ENCODE peak calls at places on chromosomes 5 and 9, in six cellular contexts. G is activated CD8-positive, alpha-beta memory T cell treated with anti-CD3 and anti-CD28 coated beads for 1 hour; O is RWPE1; R is iris pigment epithelial cell; F is ELF-1; N is GM03348. U is an unnamed sample.

GRCh38 chr9:129419382-129419899 is 201.5 kb downstream of the C9orf50 start:
- DNase-seq in G (no peak), O (no peak), R (no peak), F (no peak), N (no peak), U (no peak)

GRCh38 chr5:139743001-139743771 is 52.4 kb upstream of the PSD2 start:
- DNase-seq in G (no peak), O (no peak), R (no peak), F (no peak), N (no peak), U (no peak)

GRCh38 chr9:36995927-36996471 is 38.1 kb downstream of the PAX5 start:
- DNase-seq in G (peak), O (peak), R (peak), F (peak), N (peak), U (peak)

GRCh38 chr5:149639718-149640117 is 58.4 kb downstream of the ARHGEF37 start:
- DNase-seq in G (no peak), O (no peak), R (no peak), F (no peak), N (no peak), U (no peak)

GRCh38 chr5:28310696-28311095 is 1272.3 kb upstream of the CDH9 start:
- DNase-seq in G (no peak), O (no peak), R (no peak), F (peak), N (no peak), U (no peak)

GRCh38 chr5:178421699-178422399 is 168.3 kb downstream of the COL23A1 start:
- DNase-seq in G (no peak), O (no peak), R (no peak), F (peak), N (no peak), U (no peak)

GRCh38 chr5:128773378-128773777 is 191.9 kb upstream of the SLC27A6 start:
- DNase-seq in G (no peak), O (no peak), R (peak), F (no peak), N (no peak), U (no peak)

GRCh38 chr9:114486205-114486963 is 18.9 kb downstream of the WHRN start:
- DNase-seq in G (no peak), O (no peak), R (peak), F (no peak), N (no peak), U (no peak)

U was measured in stimulated activated CD4-positive, alpha-beta T cell treated with anti-CD3 and anti-CD28 coated beads, TNF-alpha, amount 100 ng/mL, for 1 hour.